ENCODE peak calls at places on chromosomes 2 and 18, in nine cellular contexts. One of them, this sample, is unnamed.
A peak's percentile ranks its signal among the peaks of the same experiment; 100 is the strongest.

GRCh38 chr2:217996345-217996744 is 6.5 kb downstream of the TNS1 start:
- DNase-seq in glutamatergic neuron: no peak
- DNase-seq in GM12878: no peak
- DNase-seq in fibroblast of pulmonary artery: peak; percentile 90
- DNase-seq in foreskin fibroblast: peak; percentile 92
- DNase-seq in Peyer's patch: no peak
- DNase-seq in A549: peak; percentile 41
- DNase-seq in fibroblast of the aortic adventitia: peak; percentile 93
- DNase-seq in HFFc6: peak; percentile 57
- DNase-seq in this sample: no peak

GRCh38 chr18:62518460-62519375 is 4.1 kb upstream of the ZCCHC2 start:
- DNase-seq in glutamatergic neuron: no peak
- DNase-seq in HFFc6: no peak
- DNase-seq in foreskin fibroblast: no peak
- DNase-seq in Peyer's patch: no peak
- DNase-seq in fibroblast of pulmonary artery: no peak
- DNase-seq in GM12878: no peak
- DNase-seq in fibroblast of the aortic adventitia: no peak
- DNase-seq in A549: no peak
- DNase-seq in this sample: no peak

GRCh38 chr18:60372598-60372997 is at the start of gene MC4R:
- DNase-seq in A549: peak; percentile 29
- DNase-seq in HFFc6: peak; percentile 65
- DNase-seq in Peyer's patch: no peak
- DNase-seq in GM12878: no peak
- DNase-seq in foreskin fibroblast: peak; percentile 88
- DNase-seq in fibroblast of the aortic adventitia: peak; percentile 53
- DNase-seq in glutamatergic neuron: peak; percentile 53
- DNase-seq in fibroblast of pulmonary artery: peak; percentile 73
- DNase-seq in this sample: no peak

GRCh38 chr2:71154279-71154678 is 23.8 kb downstream of the MPHOSPH10 start:
- DNase-seq in A549: no peak
- DNase-seq in GM12878: no peak
- DNase-seq in Peyer's patch: no peak
- DNase-seq in glutamatergic neuron: peak; percentile 41
- DNase-seq in fibroblast of the aortic adventitia: no peak
- DNase-seq in HFFc6: no peak
- DNase-seq in fibroblast of pulmonary artery: no peak
- DNase-seq in foreskin fibroblast: no peak
- DNase-seq in this sample: no peak

GRCh38 chr2:13542061-13542460 is 825.3 kb downstream of the TRIB2 start:
- DNase-seq in Peyer's patch: no peak
- DNase-seq in fibroblast of pulmonary artery: no peak
- DNase-seq in fibroblast of the aortic adventitia: no peak
- DNase-seq in A549: no peak
- DNase-seq in HFFc6: no peak
- DNase-seq in GM12878: no peak
- DNase-seq in foreskin fibroblast: no peak
- DNase-seq in glutamatergic neuron: no peak
- DNase-seq in this sample: no peak

GRCh38 chr18:76620326-76620813 is 125.3 kb upstream of the ZNF516 start:
- DNase-seq in HFFc6: peak; percentile 69
- DNase-seq in fibroblast of the aortic adventitia: peak; percentile 80
- DNase-seq in fibroblast of pulmonary artery: peak; percentile 78
- DNase-seq in glutamatergic neuron: peak; percentile 77
- DNase-seq in foreskin fibroblast: peak; percentile 93
- DNase-seq in A549: no peak
- DNase-seq in Peyer's patch: peak; percentile 26
- DNase-seq in GM12878: peak; percentile 9
- DNase-seq in this sample: peak; percentile 71

GRCh38 chr2:108409768-108410167 is 32.0 kb downstream of the SULT1C4 start:
- DNase-seq in HFFc6: peak; percentile 36
- DNase-seq in glutamatergic neuron: no peak
- DNase-seq in fibroblast of the aortic adventitia: no peak
- DNase-seq in A549: no peak
- DNase-seq in GM12878: no peak
- DNase-seq in Peyer's patch: no peak
- DNase-seq in fibroblast of pulmonary artery: peak; percentile 11
- DNase-seq in foreskin fibroblast: peak; percentile 58
- DNase-seq in this sample: no peak

GRCh38 chr2:100286318-100286717 is 36.0 kb downstream of the LONRF2 start:
- DNase-seq in A549: no peak
- DNase-seq in Peyer's patch: no peak
- DNase-seq in HFFc6: no peak
- DNase-seq in foreskin fibroblast: peak; percentile 17
- DNase-seq in fibroblast of the aortic adventitia: no peak
- DNase-seq in glutamatergic neuron: no peak
- DNase-seq in fibroblast of pulmonary artery: no peak
- DNase-seq in GM12878: no peak
- DNase-seq in this sample: no peak

GRCh38 chr2:205166749-205167148 is 515.6 kb upstream of the NRP2 start:
- DNase-seq in foreskin fibroblast: peak; percentile 24
- DNase-seq in HFFc6: no peak
- DNase-seq in glutamatergic neuron: no peak
- DNase-seq in fibroblast of pulmonary artery: no peak
- DNase-seq in Peyer's patch: no peak
- DNase-seq in fibroblast of the aortic adventitia: peak; percentile 11
- DNase-seq in A549: no peak
- DNase-seq in GM12878: no peak
- DNase-seq in this sample: no peak

GRCh38 chr2:102619414-102620319 is at the start of gene SLC9A2:
- DNase-seq in glutamatergic neuron: peak; percentile 70
- DNase-seq in foreskin fibroblast: peak; percentile 19
- DNase-seq in GM12878: no peak
- DNase-seq in fibroblast of the aortic adventitia: no peak
- DNase-seq in A549: peak; percentile 52
- DNase-seq in fibroblast of pulmonary artery: no peak
- DNase-seq in Peyer's patch: no peak
- DNase-seq in HFFc6: no peak
- DNase-seq in this sample: peak; percentile 42

GRCh38 chr2:101948625-101949150 is 43.1 kb upstream of the IL1R2 start:
- DNase-seq in GM12878: no peak
- DNase-seq in fibroblast of the aortic adventitia: no peak
- DNase-seq in glutamatergic neuron: no peak
- DNase-seq in foreskin fibroblast: no peak
- DNase-seq in HFFc6: no peak
- DNase-seq in A549: no peak
- DNase-seq in fibroblast of pulmonary artery: no peak
- DNase-seq in Peyer's patch: no peak
- DNase-seq in this sample: no peak

GRCh38 chr18:68498185-68498584 is 216.7 kb downstream of the TMX3 start:
- DNase-seq in Peyer's patch: no peak
- DNase-seq in fibroblast of the aortic adventitia: no peak
- DNase-seq in glutamatergic neuron: no peak
- DNase-seq in foreskin fibroblast: no peak
- DNase-seq in GM12878: no peak
- DNase-seq in fibroblast of pulmonary artery: no peak
- DNase-seq in A549: no peak
- DNase-seq in HFFc6: no peak
- DNase-seq in this sample: no peak

GRCh38 chr2:182058056-182058455 is 72.4 kb downstream of the PPP1R1C start:
- DNase-seq in fibroblast of the aortic adventitia: no peak
- DNase-seq in glutamatergic neuron: no peak
- DNase-seq in fibroblast of pulmonary artery: no peak
- DNase-seq in A549: no peak
- DNase-seq in Peyer's patch: no peak
- DNase-seq in foreskin fibroblast: no peak
- DNase-seq in HFFc6: no peak
- DNase-seq in GM12878: no peak
- DNase-seq in this sample: no peak

GRCh38 chr2:170224692-170225091 is 46.7 kb downstream of the MYO3B start:
- DNase-seq in A549: no peak
- DNase-seq in fibroblast of the aortic adventitia: no peak
- DNase-seq in HFFc6: no peak
- DNase-seq in glutamatergic neuron: peak; percentile 39
- DNase-seq in Peyer's patch: no peak
- DNase-seq in GM12878: no peak
- DNase-seq in foreskin fibroblast: no peak
- DNase-seq in fibroblast of pulmonary artery: no peak
- DNase-seq in this sample: no peak

GRCh38 chr18:35387367-35387685 is 10.2 kb upstream of the ZNF396 start:
- DNase-seq in fibroblast of pulmonary artery: peak; percentile 22
- DNase-seq in foreskin fibroblast: peak; percentile 48
- DNase-seq in Peyer's patch: no peak
- DNase-seq in HFFc6: no peak
- DNase-seq in fibroblast of the aortic adventitia: peak; percentile 27
- DNase-seq in glutamatergic neuron: no peak
- DNase-seq in GM12878: no peak
- DNase-seq in A549: no peak
- DNase-seq in this sample: no peak

GRCh38 chr2:183078163-183078466 is 432 bp upstream of the DUSP19 start:
- DNase-seq in foreskin fibroblast: no peak
- DNase-seq in Peyer's patch: peak; percentile 27
- DNase-seq in GM12878: no peak
- DNase-seq in glutamatergic neuron: peak; percentile 42
- DNase-seq in A549: no peak
- DNase-seq in HFFc6: peak; percentile 7
- DNase-seq in fibroblast of pulmonary artery: no peak
- DNase-seq in fibroblast of the aortic adventitia: no peak
- DNase-seq in this sample: no peak

GRCh38 chr2:216375288-216375687 is 3.0 kb upstream of the MARCHF4 start:
- DNase-seq in fibroblast of the aortic adventitia: peak; percentile 23
- DNase-seq in GM12878: no peak
- DNase-seq in A549: no peak
- DNase-seq in fibroblast of pulmonary artery: no peak
- DNase-seq in HFFc6: no peak
- DNase-seq in glutamatergic neuron: no peak
- DNase-seq in foreskin fibroblast: no peak
- DNase-seq in Peyer's patch: no peak
- DNase-seq in this sample: no peak

GRCh38 chr18:506264-506663 is 5.8 kb upstream of the COLEC12 start:
- DNase-seq in fibroblast of the aortic adventitia: peak; percentile 28
- DNase-seq in HFFc6: no peak
- DNase-seq in A549: no peak
- DNase-seq in Peyer's patch: no peak
- DNase-seq in foreskin fibroblast: no peak
- DNase-seq in glutamatergic neuron: no peak
- DNase-seq in fibroblast of pulmonary artery: no peak
- DNase-seq in GM12878: no peak
- DNase-seq in this sample: no peak

GRCh38 chr2:217993817-217994459 is 8.9 kb downstream of the TNS1 start:
- DNase-seq in GM12878: no peak
- DNase-seq in glutamatergic neuron: peak; percentile 83
- DNase-seq in foreskin fibroblast: peak; percentile 51
- DNase-seq in fibroblast of the aortic adventitia: peak; percentile 65
- DNase-seq in A549: peak; percentile 33
- DNase-seq in HFFc6: no peak
- DNase-seq in fibroblast of pulmonary artery: peak; percentile 53
- DNase-seq in Peyer's patch: no peak
- DNase-seq in this sample: peak; percentile 82

GRCh38 chr2:75403991-75404428 is 156.7 kb downstream of the EVA1A start:
- DNase-seq in HFFc6: peak; percentile 55
- DNase-seq in fibroblast of pulmonary artery: peak; percentile 76
- DNase-seq in GM12878: peak; percentile 36
- DNase-seq in foreskin fibroblast: peak; percentile 71
- DNase-seq in Peyer's patch: no peak
- DNase-seq in glutamatergic neuron: no peak
- DNase-seq in fibroblast of the aortic adventitia: peak; percentile 72
- DNase-seq in A549: peak; percentile 65
- DNase-seq in this sample: peak; percentile 6

GRCh38 chr2:26613241-26614204 is 27.6 kb downstream of the CIB4 start:
- DNase-seq in fibroblast of the aortic adventitia: peak; percentile 43
- DNase-seq in Peyer's patch: no peak
- DNase-seq in fibroblast of pulmonary artery: no peak
- DNase-seq in foreskin fibroblast: no peak
- DNase-seq in GM12878: no peak
- DNase-seq in glutamatergic neuron: peak; percentile 57
- DNase-seq in A549: no peak
- DNase-seq in HFFc6: no peak
- DNase-seq in this sample: no peak

GRCh38 chr2:39304200-39304599 is 60.4 kb upstream of the CDKL4 start:
- DNase-seq in fibroblast of the aortic adventitia: peak; percentile 77
- DNase-seq in HFFc6: peak; percentile 11
- DNase-seq in foreskin fibroblast: no peak
- DNase-seq in glutamatergic neuron: no peak
- DNase-seq in A549: no peak
- DNase-seq in GM12878: no peak
- DNase-seq in Peyer's patch: no peak
- DNase-seq in fibroblast of pulmonary artery: peak; percentile 13
- DNase-seq in this sample: no peak

GRCh38 chr2:3434654-3435053 is 55.2 kb downstream of the TRAPPC12 start:
- DNase-seq in fibroblast of pulmonary artery: no peak
- DNase-seq in HFFc6: no peak
- DNase-seq in Peyer's patch: no peak
- DNase-seq in A549: no peak
- DNase-seq in glutamatergic neuron: no peak
- DNase-seq in GM12878: no peak
- DNase-seq in foreskin fibroblast: no peak
- DNase-seq in fibroblast of the aortic adventitia: no peak
- DNase-seq in this sample: no peak

GRCh38 chr2:53740170-53740569 is 27.4 kb upstream of the CHAC2 start:
- DNase-seq in A549: peak; percentile 46
- DNase-seq in Peyer's patch: no peak
- DNase-seq in HFFc6: peak; percentile 40
- DNase-seq in foreskin fibroblast: peak; percentile 54
- DNase-seq in fibroblast of the aortic adventitia: peak; percentile 58
- DNase-seq in GM12878: no peak
- DNase-seq in fibroblast of pulmonary artery: peak; percentile 73
- DNase-seq in glutamatergic neuron: no peak
- DNase-seq in this sample: no peak
- TF ChIP-seq CTCF in A549: peak; percentile 75
- TF ChIP-seq CTCF in Peyer's patch: no peak
- TF ChIP-seq CTCF in HFFc6: peak; percentile 80
- TF ChIP-seq CTCF in foreskin fibroblast: no peak
- TF ChIP-seq CTCF in fibroblast of the aortic adventitia: peak; percentile 48
- TF ChIP-seq CTCF in GM12878: peak; percentile 10
- TF ChIP-seq CTCF in fibroblast of pulmonary artery: peak; percentile 51
- TF ChIP-seq CTCF in glutamatergic neuron: no peak
- TF ChIP-seq CTCF in this sample: no peak

GRCh38 chr18:54775686-54776085 is 52.6 kb upstream of the RAB27B start:
- DNase-seq in foreskin fibroblast: peak; percentile 67
- DNase-seq in Peyer's patch: no peak
- DNase-seq in A549: peak; percentile 84
- DNase-seq in GM12878: no peak
- DNase-seq in fibroblast of pulmonary artery: peak; percentile 93
- DNase-seq in HFFc6: peak; percentile 85
- DNase-seq in fibroblast of the aortic adventitia: peak; percentile 88
- DNase-seq in glutamatergic neuron: no peak
- DNase-seq in this sample: no peak
- TF ChIP-seq CTCF in foreskin fibroblast: peak; percentile 33
- TF ChIP-seq CTCF in Peyer's patch: no peak
- TF ChIP-seq CTCF in A549: peak; percentile 11
- TF ChIP-seq CTCF in GM12878: no peak
- TF ChIP-seq CTCF in fibroblast of pulmonary artery: peak; percentile 59
- TF ChIP-seq CTCF in HFFc6: peak; percentile 78
- TF ChIP-seq CTCF in fibroblast of the aortic adventitia: peak; percentile 64
- TF ChIP-seq CTCF in glutamatergic neuron: no peak
- TF ChIP-seq CTCF in this sample: no peak

GRCh38 chr2:172833898-172834297 is 98.3 kb downstream of the RAPGEF4 start:
- DNase-seq in foreskin fibroblast: peak; percentile 73
- DNase-seq in HFFc6: peak; percentile 15
- DNase-seq in fibroblast of pulmonary artery: peak; percentile 94
- DNase-seq in glutamatergic neuron: no peak
- DNase-seq in A549: no peak
- DNase-seq in GM12878: no peak
- DNase-seq in Peyer's patch: no peak
- DNase-seq in fibroblast of the aortic adventitia: peak; percentile 91
- DNase-seq in this sample: no peak
- TF ChIP-seq CTCF in foreskin fibroblast: no peak
- TF ChIP-seq CTCF in HFFc6: no peak
- TF ChIP-seq CTCF in fibroblast of pulmonary artery: no peak
- TF ChIP-seq CTCF in glutamatergic neuron: no peak
- TF ChIP-seq CTCF in A549: no peak
- TF ChIP-seq CTCF in GM12878: no peak
- TF ChIP-seq CTCF in Peyer's patch: no peak
- TF ChIP-seq CTCF in fibroblast of the aortic adventitia: no peak
- TF ChIP-seq CTCF in this sample: no peak

GRCh38 chr18:72187956-72188355 is 356.2 kb downstream of the CBLN2 start:
- DNase-seq in fibroblast of pulmonary artery: no peak
- DNase-seq in Peyer's patch: no peak
- DNase-seq in glutamatergic neuron: no peak
- DNase-seq in fibroblast of the aortic adventitia: no peak
- DNase-seq in A549: no peak
- DNase-seq in foreskin fibroblast: no peak
- DNase-seq in GM12878: no peak
- DNase-seq in HFFc6: no peak
- DNase-seq in this sample: no peak
- TF ChIP-seq CTCF in fibroblast of pulmonary artery: no peak
- TF ChIP-seq CTCF in Peyer's patch: no peak
- TF ChIP-seq CTCF in glutamatergic neuron: no peak
- TF ChIP-seq CTCF in fibroblast of the aortic adventitia: no peak
- TF ChIP-seq CTCF in A549: no peak
- TF ChIP-seq CTCF in foreskin fibroblast: no peak
- TF ChIP-seq CTCF in GM12878: no peak
- TF ChIP-seq CTCF in HFFc6: no peak
- TF ChIP-seq CTCF in this sample: no peak

This sample was measured in endothelial cell.